ENCODE peak calls at places on chromosomes 5 and 9, in five cellular contexts. V is sciatic nerve; U is stimulated activated CD4-positive, alpha-beta T cell treated with anti-CD3 and anti-CD28 coated beads, Interleukin-12 subunit alpha, Interleukin-12 subunit beta, amount 100 ng/mL, for 24 hours; O is neural progenitor cell; D is CD4-positive, alpha-beta T cell. X is an unnamed sample.

GRCh38 chr5:55222819-55223124 is 4.3 kb downstream of the MCIDAS start:
- DNase-seq in U (no peak), O (no peak), V (no peak), D (no peak), X (no peak)

GRCh38 chr5:14522721-14523120 is 58.9 kb upstream of the OTULINL start:
- DNase-seq in V (no peak), D (no peak), U (no peak), O (no peak), X (no peak)

GRCh38 chr9:108274971-108275370 is 580.8 kb downstream of the ACTL7B start:
- DNase-seq in U (no peak), D (no peak), V (no peak), O (no peak), X (no peak)

GRCh38 chr9:129597355-129598088 is 23.4 kb downstream of the C9orf50 start:
- DNase-seq in U (no peak), V (peak), D (no peak), O (peak), X (no peak)

GRCh38 chr5:179181988-179182387 is 121.8 kb downstream of the ZNF354C start:
- DNase-seq in D (no peak), U (no peak), V (no peak), O (no peak), X (no peak)

GRCh38 chr5:5419291-5420210 is 2.9 kb upstream of the ICE1 start:
- DNase-seq in D (no peak), O (peak), V (no peak), U (no peak), X (no peak)

GRCh38 chr9:91274950-91275349 is 86.8 kb downstream of the AUH start:
- DNase-seq in D (no peak), V (no peak), U (no peak), O (no peak), X (no peak)

GRCh38 chr9:36029765-36030528 is 6.8 kb upstream of the RECK start:
- DNase-seq in V (no peak), O (no peak), U (no peak), D (no peak), X (no peak)

GRCh38 chr9:107153336-107153735 is 129.7 kb upstream of the RAD23B start:
- DNase-seq in V (no peak), O (no peak), D (no peak), U (no peak), X (no peak)

GRCh38 chr5:112933651-112934365 is 11.8 kb upstream of the REEP5 start:
- DNase-seq in O (no peak), U (no peak), D (no peak), V (no peak), X (no peak)

GRCh38 chr5:142972064-142972463 is 201.9 kb downstream of the ARHGAP26 start:
- DNase-seq in V (no peak), D (no peak), U (no peak), O (no peak), X (no peak)

GRCh38 chr9:97980479-97980803 is 2.7 kb upstream of the ANP32B start:
- DNase-seq in V (no peak), U (no peak), D (no peak), O (no peak), X (no peak)

GRCh38 chr5:2206244-2207108 is 323.8 kb upstream of the IRX4 start:
- DNase-seq in O (peak), U (no peak), D (no peak), V (no peak), X (no peak)

GRCh38 chr9:115691686-115692085 is 461.9 kb upstream of the PAPPA start:
- DNase-seq in U (no peak), O (no peak), V (no peak), D (no peak), X (no peak)

GRCh38 chr9:36802171-36802920 is 229.7 kb downstream of the MELK start:
- DNase-seq in V (peak), O (no peak), D (no peak), U (no peak), X (no peak)

GRCh38 chr9:69173891-69174644 is at the start of gene TJP2:
- DNase-seq in U (no peak), V (peak), O (peak), D (peak), X (no peak)

GRCh38 chr9:33880562-33881089 is 63.7 kb downstream of the UBE2R2 start:
- DNase-seq in O (peak), U (no peak), D (no peak), V (no peak), X (no peak)

GRCh38 chr9:119221281-119221680 is 148.0 kb downstream of the BRINP1 start:
- DNase-seq in O (no peak), U (no peak), D (no peak), V (no peak), X (no peak)

GRCh38 chr5:90911169-90911568 is 352.6 kb downstream of the ADGRV1 start:
- DNase-seq in D (no peak), U (no peak), O (no peak), V (no peak), X (no peak)

GRCh38 chr5:41778410-41778809 is 91.8 kb downstream of the OXCT1 start:
- DNase-seq in O (no peak), D (no peak), U (no peak), V (no peak), X (no peak)

GRCh38 chr9:6106576-6107339 is 91.3 kb upstream of the RANBP6 start:
- DNase-seq in O (peak), V (no peak), U (no peak), D (no peak), X (no peak)

GRCh38 chr9:136608331-136609159 is 54.2 kb upstream of the EGFL7 start:
- DNase-seq in V (no peak), D (no peak), O (no peak), U (no peak), X (no peak)

GRCh38 chr5:76537073-76537543 is 86.1 kb downstream of the F2RL2 start:
- DNase-seq in V (no peak), D (no peak), U (no peak), O (no peak), X (no peak)

GRCh38 chr5:43416988-43417394 is 4.8 kb upstream of the CCL28 start:
- DNase-seq in O (no peak), V (no peak), D (no peak), U (no peak), X (no peak)

GRCh38 chr5:124408738-124409453 is 337.5 kb downstream of the ZNF608 start:
- DNase-seq in U (no peak), D (no peak), V (no peak), O (peak), X (no peak)

GRCh38 chr9:92722386-92723298 is 42.0 kb downstream of the BICD2 start:
- DNase-seq in O (no peak), V (no peak), U (no peak), D (no peak), X (no peak)

GRCh38 chr9:94772654-94773303 is 46.3 kb downstream of the AOPEP start:
- DNase-seq in D (no peak), U (no peak), O (no peak), V (no peak), X (no peak)

GRCh38 chr9:132882616-132883015 is 3.9 kb downstream of the SPACA9 start:
- DNase-seq in U (no peak), O (no peak), V (no peak), D (no peak), X (no peak)

GRCh38 chr5:34858798-34859197 is 19.8 kb downstream of the TTC23L start:
- DNase-seq in D (no peak), V (no peak), O (no peak), U (no peak), X (no peak)

GRCh38 chr5:143014017-143014651 is 244.0 kb downstream of the ARHGAP26 start:
- DNase-seq in V (no peak), O (peak), D (no peak), U (no peak), X (no peak)

GRCh38 chr9:99187311-99187710 is 34.4 kb downstream of the ALG2 start:
- DNase-seq in O (no peak), U (no peak), D (no peak), V (no peak), X (no peak)

GRCh38 chr5:20102291-20102690 is 114.3 kb upstream of the CDH18 start:
- DNase-seq in U (no peak), D (no peak), O (peak), V (no peak), X (no peak)

GRCh38 chr9:16679327-16679821 is 191.1 kb downstream of the BNC2 start:
- DNase-seq in V (no peak), O (no peak), U (no peak), D (no peak), X (no peak)

GRCh38 chr5:136028782-136029742 is at the start of gene TGFBI:
- DNase-seq in V (peak), U (no peak), D (no peak), O (peak), X (no peak)

GRCh38 chr5:83400712-83401111 is 70.8 kb upstream of the VCAN start:
- DNase-seq in D (no peak), U (no peak), O (no peak), V (no peak), X (no peak)

GRCh38 chr9:110340306-110340705 is 2.6 kb upstream of the TXNDC8 start:
- DNase-seq in V (no peak), D (no peak), U (no peak), O (peak), X (no peak)

GRCh38 chr9:127776195-127776918 is 2.1 kb downstream of the SH2D3C start:
- DNase-seq in V (no peak), U (no peak), O (peak), D (peak), X (peak)